ENCODE peak calls at places on chromosomes 16 and 17, in seven cellular contexts. K, C, A, Q, F, I and O are unnamed samples.

GRCh38 chr17:33964344-33964979 is 290.6 kb upstream of the CCL2 start:
- DNase-seq in K (peak; percentile 22), C (no peak), A (no peak), Q (no peak), F (no peak), I (peak; percentile 15), O (no peak)

GRCh38 chr16:3188925-3189825 is 1.2 kb downstream of the OR1F1 start:
- DNase-seq in K (peak; percentile 78), C (no peak), A (no peak), Q (peak; percentile 74), F (peak; percentile 76), I (peak; percentile 67), O (no peak)

GRCh38 chr16:53433930-53434435 is 288 bp upstream of the RBL2 start:
- DNase-seq in K (no peak), C (peak; percentile 36), A (peak; percentile 48), Q (no peak), F (peak; percentile 75), I (no peak), O (peak; percentile 74)

GRCh38 chr17:57343717-57344116 is 87.4 kb downstream of the MSI2 start:
- DNase-seq in K (no peak), C (no peak), A (no peak), Q (no peak), F (no peak), I (no peak), O (no peak)

GRCh38 chr17:67377727-67378443 is 804 bp downstream of the PITPNC1 start:
- DNase-seq in K (peak; percentile 57), C (no peak), A (no peak), Q (peak; percentile 88), F (peak; percentile 17), I (peak; percentile 76), O (peak; percentile 46)

GRCh38 chr16:77594798-77595625 is 127.3 kb upstream of the NUDT7 start:
- DNase-seq in K (no peak), C (no peak), A (no peak), Q (no peak), F (no peak), I (no peak), O (no peak)

GRCh38 chr17:12627776-12628491 is 37.8 kb upstream of the MYOCD start:
- DNase-seq in K (no peak), C (no peak), A (no peak), Q (no peak), F (peak; percentile 10), I (no peak), O (no peak)

GRCh38 chr16:15493416-15494181 is 59.2 kb downstream of the BMERB1 start:
- DNase-seq in K (no peak), C (no peak), A (no peak), Q (peak; percentile 40), F (no peak), I (no peak), O (no peak)

GRCh38 chr16:57167951-57168350 is 17.9 kb downstream of the PSME3IP1 start:
- DNase-seq in K (no peak), C (peak; percentile 70), A (peak; percentile 64), Q (no peak), F (peak; percentile 49), I (peak; percentile 25), O (no peak)

GRCh38 chr16:56355786-56356275 is 69.5 kb downstream of the AMFR start:
- DNase-seq in K (no peak), C (no peak), A (no peak), Q (no peak), F (no peak), I (no peak), O (no peak)

GRCh38 chr17:81570896-81571453 is 18.8 kb upstream of the FAAP100 start:
- DNase-seq in K (no peak), C (no peak), A (no peak), Q (no peak), F (no peak), I (no peak), O (no peak)

GRCh38 chr16:71499775-71500364 is 10.7 kb upstream of the ZNF19 start:
- DNase-seq in K (peak; percentile 72), C (peak; percentile 57), A (peak; percentile 52), Q (peak; percentile 68), F (peak; percentile 49), I (peak; percentile 30), O (peak; percentile 31)

GRCh38 chr17:72381597-72382397 is 261.0 kb downstream of the SOX9 start:
- DNase-seq in K (no peak), C (no peak), A (no peak), Q (no peak), F (no peak), I (no peak), O (no peak)

GRCh38 chr17:2814499-2815341 is 18.5 kb downstream of the RAP1GAP2 start:
- DNase-seq in K (no peak), C (no peak), A (peak; percentile 35), Q (no peak), F (no peak), I (peak; percentile 83), O (peak; percentile 91)

GRCh38 chr16:83675136-83675535 is 132.6 kb upstream of the HSBP1 start:
- DNase-seq in K (no peak), C (no peak), A (no peak), Q (peak; percentile 51), F (no peak), I (no peak), O (no peak)

GRCh38 chr16:79067600-79067999 is 532.9 kb downstream of the MAF start:
- DNase-seq in K (no peak), C (no peak), A (no peak), Q (no peak), F (no peak), I (no peak), O (no peak)

GRCh38 chr17:83008526-83008925 is 70.9 kb upstream of the METRNL start:
- DNase-seq in K (no peak), C (no peak), A (no peak), Q (no peak), F (no peak), I (no peak), O (no peak)

GRCh38 chr16:79093554-79093967 is 507.0 kb downstream of the MAF start:
- DNase-seq in K (no peak), C (no peak), A (peak; percentile 91), Q (no peak), F (no peak), I (no peak), O (peak; percentile 24)

GRCh38 chr16:56848056-56848936 is 16.7 kb upstream of the SLC12A3 start:
- DNase-seq in K (no peak), C (no peak), A (no peak), Q (no peak), F (peak; percentile 72), I (no peak), O (no peak)